ENCODE peak calls at places on chromosomes 3 and 15, in four cellular contexts. V, U, E and H are unnamed samples.

GRCh38 chr3:194310516-194310915 is 40.6 kb downstream of the CPN2 start:
- DNase-seq in V (no peak), U (no peak), E (no peak), H (no peak)

GRCh38 chr3:51953445-51953844 is 1.7 kb upstream of the GPR62 start:
- DNase-seq in V (peak), U (no peak), E (peak), H (no peak)

GRCh38 chr3:46628980-46629379 is 16.7 kb downstream of the FAM240A start:
- DNase-seq in V (no peak), U (no peak), E (no peak), H (no peak)

GRCh38 chr3:124882749-124883148 is 4.4 kb downstream of the ITGB5 start:
- DNase-seq in V (peak), U (no peak), E (no peak), H (no peak)

GRCh38 chr3:156601497-156601896 is 46.6 kb upstream of the SSR3 start:
- DNase-seq in V (no peak), U (no peak), E (no peak), H (no peak)

GRCh38 chr3:156547637-156548036 is 7.3 kb downstream of the SSR3 start:
- DNase-seq in V (peak), U (no peak), E (no peak), H (no peak)

GRCh38 chr3:128112406-128112968 is 11.1 kb downstream of the RUVBL1 start:
- DNase-seq in V (peak), U (no peak), E (peak), H (no peak)

GRCh38 chr15:89462198-89462912 is 34.0 kb downstream of the RHCG start:
- DNase-seq in V (peak), U (no peak), E (peak), H (no peak)

GRCh38 chr3:184465883-184466412 is 86.1 kb downstream of the CHRD start:
- DNase-seq in V (no peak), U (no peak), E (no peak), H (no peak)

GRCh38 chr3:184361932-184362667 is 590 bp downstream of the POLR2H start:
- DNase-seq in V (peak), U (peak), E (peak), H (peak)

GRCh38 chr15:96559087-96559486 is 228.6 kb downstream of the NR2F2 start:
- DNase-seq in V (no peak), U (no peak), E (no peak), H (no peak)

GRCh38 chr3:194283218-194284006 is 67.7 kb downstream of the CPN2 start:
- DNase-seq in V (no peak), U (no peak), E (no peak), H (no peak)

GRCh38 chr3:195160908-195161434 is 110.0 kb downstream of the XXYLT1 start:
- DNase-seq in V (no peak), U (no peak), E (no peak), H (no peak)

GRCh38 chr3:167228135-167228534 is 152.0 kb downstream of the ZBBX start:
- DNase-seq in V (peak), U (no peak), E (peak), H (peak)

GRCh38 chr3:188292827-188293226 is 138.9 kb downstream of the LPP start:
- DNase-seq in V (no peak), U (no peak), E (no peak), H (no peak)

GRCh38 chr3:140290105-140290504 is 355.1 kb downstream of the CLSTN2 start:
- DNase-seq in V (no peak), U (no peak), E (peak), H (no peak)

GRCh38 chr15:31554261-31554660 is 227.6 kb downstream of the KLF13 start:
- DNase-seq in V (peak), U (no peak), E (peak), H (peak)

GRCh38 chr3:123652346-123652984 is 67.6 kb upstream of the HACD2 start:
- DNase-seq in V (peak), U (peak), E (peak), H (peak)

GRCh38 chr3:32177702-32178198 is 60.7 kb upstream of the CMTM8 start:
- DNase-seq in V (peak), U (peak), E (peak), H (no peak)

GRCh38 chr3:52432631-52433030 is 12.3 kb downstream of the SEMA3G start:
- DNase-seq in V (no peak), U (no peak), E (no peak), H (no peak)

GRCh38 chr15:84142888-84143337 is 92.7 kb upstream of the GOLGA6L4 start:
- DNase-seq in V (peak), U (peak), E (peak), H (peak)

GRCh38 chr15:76903251-76903681 is 1.9 kb downstream of the SCAPER start:
- DNase-seq in V (peak), U (no peak), E (peak), H (no peak)

GRCh38 chr15:90902996-90903732 is at the start of gene MAN2A2:
- DNase-seq in V (peak), U (peak), E (peak), H (no peak)

GRCh38 chr15:23372284-23372683 is 17.7 kb downstream of the GOLGA8S start:
- DNase-seq in V (peak), U (no peak), E (peak), H (no peak)

GRCh38 chr15:93212578-93212977 is 123.6 kb upstream of the RGMA start:
- DNase-seq in V (no peak), U (no peak), E (no peak), H (no peak)

GRCh38 chr15:99019558-99020540 is 12.3 kb upstream of the PGPEP1L start:
- DNase-seq in V (peak), U (no peak), E (peak), H (no peak)

GRCh38 chr3:134325722-134326121 is 48.5 kb downstream of the AMOTL2 start:
- DNase-seq in V (no peak), U (no peak), E (peak), H (no peak)